ENCODE peak calls at places on chromosomes 4 and X, in eight cellular contexts. One of them, this sample, is unnamed.

GRCh38 chr4:17347445-17347844 is 164.4 kb downstream of the QDPR start:
- DNase-seq in activated CD4-positive, CD25-positive, alpha-beta regulatory T cell treated with anti-CD3 and anti-CD28 coated beads, Interleukin-2, amount 50 U/mL, for 72 hours: no peak
- DNase-seq in EH: peak; percentile 23
- DNase-seq in GM10248: peak; percentile 42
- DNase-seq in activated naive CD8-positive, alpha-beta T cell treated with anti-CD3 and anti-CD28 coated beads, Interleukin-2, amount 50 U/mL, for 24 hours: peak; percentile 32
- DNase-seq in NCI-H1092 treated with DMSO at 0.1 percent for 48 hours: peak; percentile 2
- DNase-seq in occipital lobe: no peak
- DNase-seq in NCI-H2107: no peak
- DNase-seq in this sample: peak; percentile 45

GRCh38 chr4:73662709-73663546 is 42.7 kb upstream of the RASSF6 start:
- DNase-seq in NCI-H1092 treated with DMSO at 0.1 percent for 48 hours: peak; percentile 77
- DNase-seq in EH: peak; percentile 73
- DNase-seq in activated CD4-positive, CD25-positive, alpha-beta regulatory T cell treated with anti-CD3 and anti-CD28 coated beads, Interleukin-2, amount 50 U/mL, for 72 hours: no peak
- DNase-seq in GM10248: peak; percentile 30
- DNase-seq in activated naive CD8-positive, alpha-beta T cell treated with anti-CD3 and anti-CD28 coated beads, Interleukin-2, amount 50 U/mL, for 24 hours: no peak
- DNase-seq in NCI-H2107: peak; percentile 6
- DNase-seq in occipital lobe: no peak
- DNase-seq in this sample: peak; percentile 72

GRCh38 chr4:140250989-140251552 is 97.1 kb upstream of the MAML3 start:
- DNase-seq in GM10248: no peak
- DNase-seq in occipital lobe: no peak
- DNase-seq in NCI-H2107: no peak
- DNase-seq in EH: peak; percentile 29
- DNase-seq in activated naive CD8-positive, alpha-beta T cell treated with anti-CD3 and anti-CD28 coated beads, Interleukin-2, amount 50 U/mL, for 24 hours: no peak
- DNase-seq in NCI-H1092 treated with DMSO at 0.1 percent for 48 hours: no peak
- DNase-seq in activated CD4-positive, CD25-positive, alpha-beta regulatory T cell treated with anti-CD3 and anti-CD28 coated beads, Interleukin-2, amount 50 U/mL, for 72 hours: no peak
- DNase-seq in this sample: peak; percentile 7

GRCh38 chr4:179125870-179126269 is 1683.6 kb upstream of the AGA start:
- DNase-seq in occipital lobe: no peak
- DNase-seq in activated CD4-positive, CD25-positive, alpha-beta regulatory T cell treated with anti-CD3 and anti-CD28 coated beads, Interleukin-2, amount 50 U/mL, for 72 hours: no peak
- DNase-seq in NCI-H1092 treated with DMSO at 0.1 percent for 48 hours: no peak
- DNase-seq in EH: no peak
- DNase-seq in activated naive CD8-positive, alpha-beta T cell treated with anti-CD3 and anti-CD28 coated beads, Interleukin-2, amount 50 U/mL, for 24 hours: no peak
- DNase-seq in NCI-H2107: no peak
- DNase-seq in GM10248: no peak
- DNase-seq in this sample: no peak

GRCh38 chrX:88613338-88613737 is 133.7 kb upstream of the CPXCR1 start:
- DNase-seq in NCI-H1092 treated with DMSO at 0.1 percent for 48 hours: peak; percentile 2
- DNase-seq in activated CD4-positive, CD25-positive, alpha-beta regulatory T cell treated with anti-CD3 and anti-CD28 coated beads, Interleukin-2, amount 50 U/mL, for 72 hours: no peak
- DNase-seq in NCI-H2107: no peak
- DNase-seq in activated naive CD8-positive, alpha-beta T cell treated with anti-CD3 and anti-CD28 coated beads, Interleukin-2, amount 50 U/mL, for 24 hours: no peak
- DNase-seq in EH: no peak
- DNase-seq in GM10248: no peak
- DNase-seq in occipital lobe: no peak
- DNase-seq in this sample: peak; percentile 12

GRCh38 chr4:99572527-99573240 is 1.9 kb upstream of the MTTP start:
- DNase-seq in NCI-H2107: no peak
- DNase-seq in NCI-H1092 treated with DMSO at 0.1 percent for 48 hours: no peak
- DNase-seq in GM10248: no peak
- DNase-seq in activated naive CD8-positive, alpha-beta T cell treated with anti-CD3 and anti-CD28 coated beads, Interleukin-2, amount 50 U/mL, for 24 hours: no peak
- DNase-seq in EH: peak; percentile 35
- DNase-seq in activated CD4-positive, CD25-positive, alpha-beta regulatory T cell treated with anti-CD3 and anti-CD28 coated beads, Interleukin-2, amount 50 U/mL, for 72 hours: no peak
- DNase-seq in occipital lobe: no peak
- DNase-seq in this sample: no peak

GRCh38 chrX:141467442-141467841 is 117.1 kb downstream of the SPANXA1 start:
- DNase-seq in occipital lobe: no peak
- DNase-seq in GM10248: no peak
- DNase-seq in activated naive CD8-positive, alpha-beta T cell treated with anti-CD3 and anti-CD28 coated beads, Interleukin-2, amount 50 U/mL, for 24 hours: no peak
- DNase-seq in activated CD4-positive, CD25-positive, alpha-beta regulatory T cell treated with anti-CD3 and anti-CD28 coated beads, Interleukin-2, amount 50 U/mL, for 72 hours: no peak
- DNase-seq in NCI-H1092 treated with DMSO at 0.1 percent for 48 hours: no peak
- DNase-seq in EH: no peak
- DNase-seq in NCI-H2107: no peak
- DNase-seq in this sample: no peak

GRCh38 chr4:40586034-40586433 is 43.6 kb downstream of the RBM47 start:
- DNase-seq in activated CD4-positive, CD25-positive, alpha-beta regulatory T cell treated with anti-CD3 and anti-CD28 coated beads, Interleukin-2, amount 50 U/mL, for 72 hours: no peak
- DNase-seq in activated naive CD8-positive, alpha-beta T cell treated with anti-CD3 and anti-CD28 coated beads, Interleukin-2, amount 50 U/mL, for 24 hours: no peak
- DNase-seq in NCI-H2107: no peak
- DNase-seq in EH: no peak
- DNase-seq in NCI-H1092 treated with DMSO at 0.1 percent for 48 hours: no peak
- DNase-seq in occipital lobe: no peak
- DNase-seq in GM10248: no peak
- DNase-seq in this sample: no peak

GRCh38 chr4:61583696-61584095 is 383.6 kb downstream of the ADGRL3 start:
- DNase-seq in occipital lobe: no peak
- DNase-seq in activated naive CD8-positive, alpha-beta T cell treated with anti-CD3 and anti-CD28 coated beads, Interleukin-2, amount 50 U/mL, for 24 hours: no peak
- DNase-seq in NCI-H2107: no peak
- DNase-seq in GM10248: no peak
- DNase-seq in NCI-H1092 treated with DMSO at 0.1 percent for 48 hours: no peak
- DNase-seq in activated CD4-positive, CD25-positive, alpha-beta regulatory T cell treated with anti-CD3 and anti-CD28 coated beads, Interleukin-2, amount 50 U/mL, for 72 hours: no peak
- DNase-seq in EH: no peak
- DNase-seq in this sample: no peak

GRCh38 chr4:39390603-39391002 is 16.1 kb upstream of the KLB start:
- DNase-seq in activated CD4-positive, CD25-positive, alpha-beta regulatory T cell treated with anti-CD3 and anti-CD28 coated beads, Interleukin-2, amount 50 U/mL, for 72 hours: no peak
- DNase-seq in occipital lobe: no peak
- DNase-seq in NCI-H1092 treated with DMSO at 0.1 percent for 48 hours: no peak
- DNase-seq in EH: no peak
- DNase-seq in GM10248: no peak
- DNase-seq in activated naive CD8-positive, alpha-beta T cell treated with anti-CD3 and anti-CD28 coated beads, Interleukin-2, amount 50 U/mL, for 24 hours: no peak
- DNase-seq in NCI-H2107: no peak
- DNase-seq in this sample: no peak

GRCh38 chrX:27884654-27885053 is 76.9 kb downstream of the MAGEB10 start:
- DNase-seq in EH: no peak
- DNase-seq in activated naive CD8-positive, alpha-beta T cell treated with anti-CD3 and anti-CD28 coated beads, Interleukin-2, amount 50 U/mL, for 24 hours: no peak
- DNase-seq in occipital lobe: no peak
- DNase-seq in NCI-H1092 treated with DMSO at 0.1 percent for 48 hours: no peak
- DNase-seq in NCI-H2107: no peak
- DNase-seq in activated CD4-positive, CD25-positive, alpha-beta regulatory T cell treated with anti-CD3 and anti-CD28 coated beads, Interleukin-2, amount 50 U/mL, for 72 hours: no peak
- DNase-seq in GM10248: no peak
- DNase-seq in this sample: no peak

GRCh38 chrX:118521435-118521834 is 25.8 kb downstream of the DOCK11 start:
- DNase-seq in activated naive CD8-positive, alpha-beta T cell treated with anti-CD3 and anti-CD28 coated beads, Interleukin-2, amount 50 U/mL, for 24 hours: no peak
- DNase-seq in NCI-H1092 treated with DMSO at 0.1 percent for 48 hours: no peak
- DNase-seq in EH: peak; percentile 79
- DNase-seq in activated CD4-positive, CD25-positive, alpha-beta regulatory T cell treated with anti-CD3 and anti-CD28 coated beads, Interleukin-2, amount 50 U/mL, for 72 hours: no peak
- DNase-seq in GM10248: no peak
- DNase-seq in NCI-H2107: no peak
- DNase-seq in occipital lobe: no peak
- DNase-seq in this sample: no peak

GRCh38 chrX:51006068-51006467 is 95.5 kb downstream of the BMP15 start:
- DNase-seq in activated CD4-positive, CD25-positive, alpha-beta regulatory T cell treated with anti-CD3 and anti-CD28 coated beads, Interleukin-2, amount 50 U/mL, for 72 hours: no peak
- DNase-seq in occipital lobe: no peak
- DNase-seq in NCI-H2107: no peak
- DNase-seq in NCI-H1092 treated with DMSO at 0.1 percent for 48 hours: no peak
- DNase-seq in EH: no peak
- DNase-seq in activated naive CD8-positive, alpha-beta T cell treated with anti-CD3 and anti-CD28 coated beads, Interleukin-2, amount 50 U/mL, for 24 hours: no peak
- DNase-seq in GM10248: no peak
- DNase-seq in this sample: no peak

GRCh38 chrX:153057281-153057680 is 1.0 kb downstream of the PNMA3 start:
- DNase-seq in NCI-H2107: peak; percentile 45
- DNase-seq in activated CD4-positive, CD25-positive, alpha-beta regulatory T cell treated with anti-CD3 and anti-CD28 coated beads, Interleukin-2, amount 50 U/mL, for 72 hours: no peak
- DNase-seq in GM10248: no peak
- DNase-seq in activated naive CD8-positive, alpha-beta T cell treated with anti-CD3 and anti-CD28 coated beads, Interleukin-2, amount 50 U/mL, for 24 hours: no peak
- DNase-seq in occipital lobe: no peak
- DNase-seq in NCI-H1092 treated with DMSO at 0.1 percent for 48 hours: peak; percentile 26
- DNase-seq in EH: no peak
- DNase-seq in this sample: no peak

GRCh38 chr4:123649644-123650356 is 253.2 kb downstream of the SPRY1 start:
- DNase-seq in activated naive CD8-positive, alpha-beta T cell treated with anti-CD3 and anti-CD28 coated beads, Interleukin-2, amount 50 U/mL, for 24 hours: no peak
- DNase-seq in NCI-H1092 treated with DMSO at 0.1 percent for 48 hours: peak; percentile 95
- DNase-seq in EH: peak; percentile 88
- DNase-seq in NCI-H2107: peak; percentile 27
- DNase-seq in occipital lobe: no peak
- DNase-seq in activated CD4-positive, CD25-positive, alpha-beta regulatory T cell treated with anti-CD3 and anti-CD28 coated beads, Interleukin-2, amount 50 U/mL, for 72 hours: no peak
- DNase-seq in GM10248: no peak
- DNase-seq in this sample: peak; percentile 13